ENCODE peak calls at places on chromosomes 12 and 14, in eight cellular contexts. L is progenitor cell of endocrine pancreas; U is activated CD8-positive, alpha-beta T cell treated with anti-CD3 and anti-CD28 coated beads for 36 hours; B is WTC11; G is foreskin fibroblast; D is CD8-positive, alpha-beta T cell; O is AG04450; P is tibial artery. Z is an unnamed sample.

GRCh38 chr12:91813701-91814100 is 331.9 kb downstream of the BTG1 start:
- DNase-seq in L (no peak), U (peak; percentile 21), O (no peak), B (no peak), D (no peak), P (no peak), G (peak; percentile 67), Z (no peak)

GRCh38 chr12:52280796-52281560 is 6.5 kb downstream of the KRT86 start:
- DNase-seq in D (no peak), P (peak; percentile 92), G (peak; percentile 84), B (no peak), O (peak; percentile 80), L (no peak), U (no peak), Z (no peak)

GRCh38 chr14:72480465-72481243 is 413.2 kb downstream of the DPF3 start:
- DNase-seq in L (no peak), D (no peak), U (no peak), P (no peak), B (no peak), O (no peak), G (no peak), Z (no peak)

GRCh38 chr12:116924558-116925453 is 14.1 kb downstream of the FBXW8 start:
- DNase-seq in G (peak; percentile 76), P (no peak), D (peak; percentile 43), L (no peak), O (peak; percentile 44), U (peak; percentile 83), B (no peak), Z (no peak)

GRCh38 chr12:131104464-131105350 is 151.0 kb downstream of the ADGRD1 start:
- DNase-seq in U (peak; percentile 92), L (peak; percentile 85), G (peak; percentile 53), O (peak; percentile 1), D (peak; percentile 79), B (peak; percentile 94), P (peak; percentile 79), Z (peak; percentile 85)

GRCh38 chr12:48352157-48352775 is 1.5 kb upstream of the ZNF641 start:
- DNase-seq in P (no peak), D (no peak), O (no peak), G (no peak), U (no peak), B (no peak), L (no peak), Z (no peak)

GRCh38 chr14:72261068-72261467 is 328.8 kb downstream of the RGS6 start:
- DNase-seq in P (no peak), L (no peak), O (no peak), D (no peak), B (no peak), U (no peak), G (no peak), Z (no peak)

GRCh38 chr12:475286-475685 is 15.5 kb downstream of the B4GALNT3 start:
- DNase-seq in O (no peak), P (no peak), U (no peak), B (no peak), L (no peak), G (no peak), D (no peak), Z (no peak)

GRCh38 chr14:95228240-95228639 is 70.9 kb upstream of the DICER1 start:
- DNase-seq in G (no peak), O (no peak), B (no peak), P (no peak), L (no peak), U (no peak), D (no peak), Z (no peak)

GRCh38 chr12:111687255-111687654 is 1.4 kb downstream of the ACAD10 start:
- DNase-seq in B (no peak), U (peak; percentile 25), L (no peak), P (no peak), G (no peak), D (no peak), O (no peak), Z (peak; percentile 38)

GRCh38 chr14:93994919-93995682 is 2.0 kb upstream of the CCDC197 start:
- DNase-seq in D (no peak), L (no peak), O (peak; percentile 21), B (peak; percentile 36), P (peak; percentile 94), U (peak; percentile 84), G (peak; percentile 30), Z (no peak)

GRCh38 chr12:26054383-26054782 is 70.5 kb downstream of the BHLHE41 start:
- DNase-seq in D (no peak), L (no peak), B (no peak), G (no peak), P (no peak), U (no peak), O (no peak), Z (no peak)

GRCh38 chr14:57319636-57320035 is 50.9 kb downstream of the AP5M1 start:
- DNase-seq in L (no peak), P (no peak), U (no peak), O (no peak), B (no peak), G (no peak), D (no peak), Z (no peak)

GRCh38 chr14:67609642-67610310 is 9.7 kb upstream of the PIGH start:
- DNase-seq in U (no peak), O (no peak), D (no peak), G (no peak), B (no peak), P (no peak), L (no peak), Z (no peak)

GRCh38 chr12:115400011-115400410 is 716.0 kb upstream of the TBX3 start:
- DNase-seq in B (no peak), U (no peak), D (no peak), O (no peak), P (no peak), G (no peak), L (no peak), Z (no peak)

GRCh38 chr12:67842124-67842523 is 147.1 kb upstream of the IFNG-AS1 start:
- DNase-seq in P (no peak), G (no peak), D (no peak), L (no peak), O (no peak), B (no peak), U (no peak), Z (no peak)

DNA sequence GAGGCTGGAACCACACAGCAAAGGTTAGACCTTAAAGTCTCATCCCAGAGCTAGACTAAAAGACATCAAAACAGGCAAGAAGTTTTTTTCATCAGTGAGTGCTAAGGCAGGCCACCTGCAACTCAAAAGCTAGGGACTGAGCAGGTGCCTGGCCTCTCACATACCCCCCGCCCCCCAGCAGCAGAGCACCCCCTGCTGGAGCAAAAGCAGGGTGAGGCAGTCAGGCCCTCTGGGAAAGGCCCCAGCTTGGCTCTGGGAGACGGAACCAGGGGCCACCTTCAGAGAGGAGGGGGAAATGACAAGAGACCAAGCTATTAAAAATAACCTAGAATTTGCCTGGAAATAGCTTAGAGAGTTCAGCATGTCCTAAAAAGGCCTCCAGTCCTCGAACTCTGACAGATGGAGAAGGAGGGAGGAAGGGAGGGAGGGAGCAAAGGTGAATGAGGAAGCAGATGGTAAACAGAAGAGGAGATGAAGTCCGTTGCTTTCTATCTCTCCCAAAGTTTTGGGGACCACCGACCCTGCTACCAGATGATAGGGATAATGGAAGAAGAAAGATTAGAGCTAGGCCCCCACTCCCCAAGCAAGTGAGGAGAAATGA is 1.8 kb downstream of the ITGA7 start:
- DNase-seq in L (no peak), U (peak; percentile 50), B (peak; percentile 74), O (no peak), D (no peak), P (no peak), G (no peak), Z (peak; percentile 54)
- TF ChIP-seq CTCF in L (peak; percentile 40), U (peak; percentile 45), B (peak; percentile 47), O (peak; percentile 41), D (no peak), P (peak; percentile 55), G (peak; percentile 32), Z (peak; percentile 45)

GRCh38 chr14:97164014-97164413 is 366.8 kb downstream of the VRK1 start:
- DNase-seq in G (no peak), U (no peak), D (no peak), O (no peak), P (no peak), B (no peak), L (no peak), Z (no peak)
- TF ChIP-seq CTCF in G (no peak), U (no peak), D (no peak), O (no peak), P (no peak), B (no peak), L (peak; percentile 7), Z (no peak)

DNA sequence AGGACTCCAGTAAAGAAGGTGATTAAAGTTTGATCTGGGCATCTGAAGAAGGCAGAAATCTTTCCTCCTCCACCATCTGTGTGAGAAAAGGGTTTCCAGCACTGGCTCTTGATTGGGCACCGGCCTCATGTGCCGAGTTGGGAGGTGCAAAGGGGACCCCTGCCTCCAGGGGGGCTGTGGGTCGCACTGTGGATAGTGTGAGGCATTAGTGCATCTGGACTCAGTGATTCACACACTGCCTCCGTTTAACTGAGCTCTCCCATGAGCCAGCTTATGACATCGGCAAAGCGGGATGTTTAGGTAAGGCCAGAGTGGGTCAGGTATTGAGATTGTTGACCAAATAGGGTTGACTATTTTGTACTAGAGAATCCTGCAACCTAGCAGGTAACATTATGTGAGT is 8.9 kb downstream of the C1S start:
- DNase-seq in G (no peak), D (no peak), B (no peak), L (no peak), P (no peak), U (no peak), O (no peak), Z (no peak)
- TF ChIP-seq CTCF in G (no peak), D (no peak), B (no peak), L (no peak), P (no peak), U (no peak), O (no peak), Z (no peak)

GRCh38 chr12:89622115-89622514 is 86.5 kb downstream of the ATP2B1 start:
- DNase-seq in U (no peak), G (no peak), L (no peak), D (no peak), B (no peak), O (no peak), P (no peak), Z (no peak)

GRCh38 chr12:89621511-89621910 is 87.1 kb downstream of the ATP2B1 start:
- DNase-seq in B (no peak), D (no peak), G (no peak), L (no peak), U (no peak), P (no peak), O (no peak), Z (no peak)

GRCh38 chr12:89619764-89620163 is 88.9 kb downstream of the ATP2B1 start:
- DNase-seq in U (no peak), L (no peak), O (no peak), B (no peak), P (no peak), G (no peak), D (no peak), Z (no peak)

DNA sequence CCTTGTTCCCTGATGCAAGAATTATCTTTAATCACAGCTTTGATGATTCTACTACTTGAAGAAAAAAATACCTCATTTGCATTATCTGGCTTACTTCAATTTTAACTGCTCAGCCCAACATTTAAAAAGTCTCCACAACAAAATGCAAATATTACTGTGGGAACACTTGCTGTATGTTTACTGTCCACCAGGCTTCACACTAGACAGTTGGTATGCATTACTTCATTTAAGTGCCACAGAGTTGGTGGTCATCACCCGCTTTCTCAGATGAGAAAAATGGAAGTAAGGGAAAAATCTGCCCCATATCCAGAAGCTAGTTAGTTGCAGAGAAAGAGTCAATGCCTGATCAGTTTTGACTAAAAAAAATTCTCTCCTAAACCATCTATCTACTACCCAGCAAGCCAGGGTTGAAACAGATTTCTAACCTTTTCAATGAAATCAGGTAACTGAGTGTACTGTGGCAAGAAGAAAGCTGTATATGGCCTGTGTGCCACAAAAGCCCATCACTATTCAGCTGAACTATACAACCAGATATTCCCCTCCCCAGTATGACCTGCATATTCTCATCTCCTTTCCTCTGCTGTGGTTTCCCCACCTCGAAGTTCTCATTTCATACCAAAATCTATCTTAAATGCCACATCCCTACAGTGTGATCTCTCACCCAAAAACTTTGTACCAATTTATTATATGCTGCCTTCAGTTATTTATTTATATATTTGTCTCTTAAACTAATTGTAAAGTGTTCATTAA is 90.3 kb downstream of the ATP2B1 start:
- DNase-seq in O (no peak), L (no peak), D (no peak), B (no peak), U (peak; percentile 15), G (no peak), P (no peak), Z (no peak)
- TF ChIP-seq CTCF in O (peak; percentile 11), L (no peak), D (no peak), B (no peak), U (no peak), G (no peak), P (no peak), Z (no peak)